ENCODE peak calls at places on chromosome 14, in nine cellular contexts. V is vagina, D is left lung, X is fibroblast of the aortic adventitia, F is sigmoid colon, Y is hepatocyte, L is choroid plexus epithelial cell, C is cardiac fibroblast, U is fibroblast of mammary gland. G is an unnamed sample.

GRCh38 chr14:59150990-59151389 is 37.5 kb upstream of the DAAM1 start:
- DNase-seq in D (no peak), L (no peak), C (no peak), F (no peak), X (no peak), U (no peak), V (no peak), Y (no peak), G (no peak)

GRCh38 chr14:33767721-33768457 is 183.0 kb downstream of the EGLN3 start:
- DNase-seq in U (no peak), F (no peak), L (peak), C (peak), D (no peak), Y (no peak), V (no peak), X (peak), G (no peak)

GRCh38 chr14:22188346-22188745 is 400.7 kb downstream of the DAD1 start:
- DNase-seq in C (no peak), V (no peak), U (peak), L (no peak), X (no peak), D (no peak), F (no peak), Y (no peak), G (no peak)

GRCh38 chr14:79407572-79407971 is 803.7 kb downstream of the DIO2 start:
- DNase-seq in C (no peak), V (no peak), L (no peak), X (no peak), D (no peak), U (no peak), F (no peak), Y (no peak), G (no peak)

GRCh38 chr14:30907659-30908057 is 33.3 kb downstream of the COCH start:
- DNase-seq in X (no peak), F (no peak), C (no peak), D (no peak), U (no peak), Y (no peak), L (no peak), V (no peak), G (no peak)

GRCh38 chr14:101128478-101129450 is 225.2 kb upstream of the RTL1 start:
- DNase-seq in F (peak), V (peak), C (no peak), U (no peak), X (no peak), Y (no peak), L (no peak), D (peak), G (no peak)

GRCh38 chr14:85528882-85529585 is 910 bp upstream of the FLRT2 start:
- DNase-seq in X (peak), V (no peak), F (no peak), C (peak), L (peak), Y (peak), D (no peak), U (peak), G (no peak)

GRCh38 chr14:29637406-29637805 is 290.2 kb downstream of the PRKD1 start:
- DNase-seq in D (no peak), V (no peak), X (peak), F (no peak), Y (no peak), U (peak), L (peak), C (peak), G (no peak)

GRCh38 chr14:101357559-101358319 is 203.6 kb upstream of the DIO3 start:
- DNase-seq in C (no peak), V (peak), Y (no peak), L (no peak), U (no peak), F (peak), D (no peak), X (no peak), G (no peak)

GRCh38 chr14:71931492-71932228 is 569 bp upstream of the RGS6 start:
- DNase-seq in D (no peak), F (no peak), X (no peak), L (peak), U (no peak), Y (no peak), V (no peak), C (no peak), G (peak)

GRCh38 chr14:45949479-45949878 is 696.5 kb upstream of the MIS18BP1 start:
- DNase-seq in C (no peak), X (no peak), F (no peak), U (no peak), V (no peak), D (no peak), Y (no peak), L (no peak), G (no peak)

GRCh38 chr14:61438860-61439765 is 117.7 kb downstream of the PRKCH start:
- DNase-seq in F (no peak), D (no peak), L (peak), X (peak), C (peak), U (peak), V (no peak), Y (peak), G (peak)

GRCh38 chr14:50943261-50943942 is 881 bp downstream of the PYGL start:
- DNase-seq in V (no peak), C (peak), F (peak), Y (peak), U (peak), L (no peak), D (peak), X (peak), G (peak)

GRCh38 chr14:89720741-89721315 is 233.7 kb downstream of the EFCAB11 start:
- DNase-seq in X (no peak), Y (no peak), V (no peak), U (no peak), L (no peak), D (peak), C (no peak), F (no peak), G (no peak)
- TF ChIP-seq CTCF in X (no peak), Y (no peak), V (no peak), U (no peak), L (no peak), D (peak), C (no peak), F (no peak), G (no peak)

DNA sequence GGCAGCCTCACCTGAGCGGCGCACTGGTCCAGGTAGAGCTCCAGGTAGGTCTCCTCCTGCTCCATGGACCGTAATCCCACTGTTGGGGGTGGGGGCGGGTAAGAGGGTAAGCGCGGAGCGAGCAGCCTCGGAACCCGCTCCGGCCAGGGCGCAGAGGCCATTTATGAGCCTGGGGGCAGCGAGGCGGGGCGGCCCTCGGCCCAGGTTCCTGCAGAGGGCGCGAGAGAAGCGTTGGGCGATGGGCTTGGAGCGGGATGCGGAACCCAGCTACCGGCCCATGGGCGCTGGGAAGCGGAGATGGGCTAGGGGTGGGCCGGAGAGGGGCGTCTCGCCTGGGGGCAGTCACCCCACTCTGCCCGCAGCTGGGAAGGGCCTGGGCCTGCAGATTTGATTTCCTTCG is at the start of gene TBPL2:
- DNase-seq in Y (peak), F (no peak), V (no peak), X (no peak), C (no peak), U (no peak), L (no peak), D (no peak), G (no peak)
- TF ChIP-seq CTCF in Y (peak), F (no peak), V (no peak), X (peak), C (peak), U (no peak), L (peak), D (no peak), G (no peak)

DNA sequence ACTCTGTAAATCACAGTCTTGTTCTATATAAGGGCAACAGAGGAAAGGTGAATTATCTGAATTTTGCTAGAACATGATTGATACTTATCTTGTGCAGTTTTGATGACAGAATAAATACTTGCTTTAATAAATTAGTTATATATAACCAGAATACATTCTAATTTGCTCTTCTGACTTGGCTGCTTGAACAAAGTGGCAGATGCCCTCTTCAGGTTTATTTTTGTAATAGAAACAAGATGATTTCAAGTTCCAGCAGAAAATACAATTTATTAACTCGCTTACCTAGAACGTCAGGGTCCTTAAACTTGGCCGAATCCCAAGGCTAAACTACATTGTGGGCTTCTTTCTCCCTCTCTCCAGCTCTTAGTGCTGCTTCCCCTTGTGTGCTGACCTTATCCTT is 57.6 kb upstream of the SSTR1 start:
- DNase-seq in F (no peak), X (no peak), D (no peak), V (no peak), L (peak), U (no peak), C (no peak), Y (no peak), G (no peak)
- TF ChIP-seq CTCF in F (no peak), X (no peak), D (no peak), V (no peak), L (no peak), U (peak), C (no peak), Y (no peak), G (no peak)

DNA sequence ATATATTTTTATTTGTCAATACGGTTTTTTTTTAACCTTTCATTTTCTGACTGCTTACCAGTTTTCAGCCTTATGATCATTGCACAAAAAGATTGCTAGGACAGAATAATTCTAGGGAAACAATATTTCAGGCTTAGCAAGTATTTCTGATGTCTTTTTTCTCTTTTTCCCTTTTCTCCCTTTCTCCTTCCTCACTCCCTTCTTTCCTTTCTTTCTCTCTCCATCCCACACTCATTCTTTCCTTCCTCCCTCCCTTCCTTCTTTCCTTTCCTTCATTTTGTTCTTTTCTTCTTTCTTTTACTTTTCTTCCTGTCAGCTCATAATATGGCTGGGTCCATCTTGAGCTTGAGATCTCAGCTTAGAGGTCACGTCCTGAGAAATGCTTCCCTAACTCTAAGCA is 601.4 kb upstream of the NOVA1 start:
- DNase-seq in V (no peak), U (no peak), F (no peak), D (no peak), X (no peak), C (no peak), Y (no peak), L (no peak), G (no peak)
- TF ChIP-seq CTCF in V (no peak), U (no peak), F (no peak), D (no peak), X (no peak), C (no peak), Y (no peak), L (no peak), G (no peak)

DNA sequence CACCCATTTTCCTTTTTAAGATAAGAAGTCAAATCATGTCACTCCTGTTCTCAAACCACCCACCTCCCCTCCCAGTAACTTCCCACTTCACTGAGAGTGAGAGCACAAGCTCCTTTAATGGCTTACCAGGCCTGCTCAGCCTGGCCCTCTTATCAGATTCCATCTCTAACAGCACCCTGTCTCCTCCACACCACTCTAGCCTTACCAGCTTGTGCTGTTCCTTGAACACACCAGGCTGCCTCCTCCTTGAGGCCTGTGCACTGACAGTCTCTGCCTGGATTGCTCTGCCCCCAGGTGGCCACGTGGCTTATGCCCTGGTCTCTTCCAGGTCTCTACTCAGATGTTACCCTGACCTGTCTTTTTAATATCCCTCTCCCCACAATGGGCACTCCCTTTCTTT is 40.1 kb upstream of the EVL start:
- DNase-seq in X (peak), V (no peak), F (no peak), C (peak), Y (peak), U (peak), D (no peak), L (peak), G (peak)
- TF ChIP-seq CTCF in X (peak), V (no peak), F (no peak), C (peak), Y (peak), U (peak), D (no peak), L (peak), G (no peak)

DNA sequence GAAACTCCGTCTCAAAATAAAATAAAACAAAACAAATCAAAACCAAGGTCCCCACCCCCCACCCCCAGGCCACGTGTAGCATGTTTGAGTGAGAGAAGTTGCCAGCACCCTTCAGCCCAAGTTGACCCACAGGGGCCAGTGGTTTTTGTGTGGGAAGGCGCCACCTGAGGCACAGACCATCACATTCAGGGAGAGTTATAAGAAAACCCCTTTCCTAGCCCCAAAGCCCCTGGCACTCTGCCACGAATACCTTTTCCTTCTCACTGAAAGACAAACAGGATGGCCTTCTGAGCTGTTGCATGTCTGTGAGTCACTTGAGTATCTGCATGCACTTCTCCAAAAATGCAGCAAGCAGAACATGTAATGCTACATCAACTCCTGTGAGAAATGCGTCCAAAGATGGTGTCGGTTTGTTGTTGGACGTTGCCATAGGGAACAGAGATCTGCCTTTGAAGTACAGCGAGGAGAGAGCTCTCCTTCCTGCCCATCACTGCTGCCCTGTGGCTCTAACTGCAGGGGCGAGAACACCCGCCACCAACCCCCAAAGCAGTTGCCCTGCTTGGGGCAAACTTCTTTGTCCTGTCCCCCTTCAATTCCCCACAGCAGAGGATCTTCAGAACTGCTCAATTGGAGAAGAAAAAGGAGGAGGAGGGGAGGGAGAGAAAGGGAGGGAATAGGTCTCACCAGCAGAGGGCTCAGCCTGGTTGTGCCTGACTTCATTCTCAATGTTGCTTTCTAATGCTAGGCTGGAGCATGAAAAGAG is 2.7 kb upstream of the TRAF3 start:
- DNase-seq in Y (peak), X (peak), L (peak), D (no peak), V (no peak), C (peak), F (no peak), U (peak), G (peak)
- TF ChIP-seq CTCF in Y (peak), X (peak), L (peak), D (peak), V (peak), C (peak), F (peak), U (peak), G (peak)

DNA sequence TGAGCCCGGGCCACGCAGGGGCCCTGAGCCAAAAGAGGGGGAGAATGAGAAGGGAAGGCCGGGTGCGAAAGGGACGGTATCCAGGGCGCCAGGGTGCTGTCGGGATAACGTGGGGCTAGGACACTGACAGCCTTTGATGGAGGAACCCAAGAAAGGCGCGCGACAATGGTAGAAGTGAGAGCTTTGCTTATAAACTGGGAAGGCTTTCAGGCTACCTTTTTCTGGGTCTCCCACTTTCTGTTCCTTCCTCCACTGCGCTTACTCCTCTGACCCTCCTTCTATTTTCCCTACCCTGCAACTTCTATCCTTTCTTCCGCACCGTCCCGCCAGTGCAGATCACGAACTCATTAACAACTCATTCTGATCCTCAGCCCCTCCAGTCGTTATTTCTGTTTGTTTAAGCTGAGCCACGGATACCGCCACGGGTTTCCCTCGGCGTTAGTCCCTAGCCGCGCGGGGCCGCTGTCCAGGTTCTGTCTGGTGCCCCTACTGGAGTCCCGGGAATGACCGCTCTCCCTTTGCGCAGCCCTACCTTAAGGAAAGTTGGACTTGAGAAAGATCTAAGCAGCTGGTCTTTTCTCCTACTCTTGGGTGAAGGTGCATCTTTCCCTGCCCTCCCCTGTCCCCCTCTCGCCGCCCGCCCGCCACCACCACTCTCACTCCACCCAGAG is 3.0 kb downstream of the SSTR1 start:
- DNase-seq in L (peak), F (no peak), D (peak), C (peak), U (peak), X (peak), V (no peak), Y (peak), G (peak)
- TF ChIP-seq CTCF in L (peak), F (no peak), D (peak), C (peak), U (peak), X (peak), V (no peak), Y (peak), G (no peak)

DNA sequence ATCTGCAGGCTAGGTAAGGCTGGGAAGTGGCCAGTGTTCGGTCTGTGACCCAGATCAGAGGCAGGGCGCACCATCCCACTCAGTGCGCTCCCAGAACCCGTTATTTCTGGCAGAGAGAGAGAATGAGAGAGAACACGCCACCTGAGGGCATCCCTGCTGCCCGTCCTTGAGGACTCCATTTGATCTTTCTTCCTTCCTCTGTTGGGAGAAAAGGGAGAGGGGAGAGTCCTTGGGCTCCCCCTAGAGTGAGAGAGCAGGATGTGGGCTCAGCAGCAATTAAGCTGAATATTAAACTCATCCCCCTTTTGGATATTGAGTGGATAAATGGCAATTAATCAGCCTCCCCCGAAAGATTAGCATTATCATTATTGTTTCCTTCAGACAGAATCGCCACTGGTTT is 70.6 kb downstream of the IFT43 start:
- DNase-seq in D (no peak), V (no peak), L (peak), X (no peak), F (no peak), Y (no peak), C (peak), U (peak), G (no peak)
- TF ChIP-seq CTCF in D (no peak), V (no peak), L (peak), X (peak), F (no peak), Y (no peak), C (peak), U (peak), G (peak)

GRCh38 chr14:84496677-84497076 is 1033.3 kb upstream of the FLRT2 start:
- DNase-seq in U (no peak), Y (no peak), L (no peak), X (no peak), F (no peak), D (no peak), C (no peak), V (no peak), G (no peak)

GRCh38 chr14:84490081-84490480 is 1039.9 kb upstream of the FLRT2 start:
- DNase-seq in X (no peak), U (no peak), D (no peak), V (no peak), C (no peak), Y (no peak), L (no peak), F (no peak), G (no peak)

GRCh38 chr14:84493779-84494178 is 1036.2 kb upstream of the FLRT2 start:
- DNase-seq in X (no peak), Y (no peak), L (peak), V (no peak), U (no peak), F (no peak), D (no peak), C (peak), G (no peak)
- TF ChIP-seq CTCF in X (no peak), Y (no peak), L (peak), V (no peak), U (no peak), F (no peak), D (no peak), C (no peak), G (no peak)

G was measured in endothelial cell.